ENCODE peak calls at places on chromosomes 12 and 14, in six cellular contexts. P is NAMALWA, C is stomach, V is sciatic nerve, H is esophagus muscularis mucosa, R is NT2/D1. S is an unnamed sample.

GRCh38 chr12:12387521-12387920 is 30.6 kb downstream of the BORCS5 start:
- DNase-seq in V (no peak), H (peak; percentile 83), R (no peak), C (no peak), P (no peak), S (no peak)

GRCh38 chr14:71437870-71438269 is 494.4 kb upstream of the RGS6 start:
- DNase-seq in H (no peak), P (no peak), V (no peak), R (no peak), C (no peak), S (no peak)

GRCh38 chr14:100446572-100446971 is 123.4 kb downstream of the SLC25A47 start:
- DNase-seq in C (no peak), P (no peak), R (no peak), H (no peak), V (no peak), S (peak; percentile 34)

GRCh38 chr12:119679081-119679480 is 11.1 kb downstream of the PRKAB1 start:
- DNase-seq in V (no peak), H (no peak), C (peak; percentile 70), R (no peak), P (no peak), S (no peak)

GRCh38 chr12:49821375-49822287 is 6.6 kb downstream of the NCKAP5L start:
- DNase-seq in V (no peak), C (no peak), H (no peak), R (no peak), P (no peak), S (no peak)

GRCh38 chr12:93550748-93551611 is 21.5 kb upstream of the SOCS2 start:
- DNase-seq in P (no peak), H (peak; percentile 89), C (no peak), V (no peak), R (no peak), S (peak; percentile 72)

GRCh38 chr14:104558231-104559042 is 21.1 kb upstream of the C14orf180 start:
- DNase-seq in V (no peak), H (no peak), P (no peak), C (no peak), R (no peak), S (no peak)

GRCh38 chr12:120413901-120414695 is 23.8 kb upstream of the COX6A1 start:
- DNase-seq in C (peak; percentile 73), H (no peak), V (no peak), P (no peak), R (peak; percentile 97), S (no peak)

GRCh38 chr12:6688543-6688999 is 604 bp downstream of the ZNF384 start:
- DNase-seq in V (peak; percentile 79), P (peak; percentile 82), H (no peak), C (peak; percentile 49), R (peak; percentile 43), S (no peak)

GRCh38 chr14:55329999-55330710 is 58.9 kb downstream of the FBXO34 start:
- DNase-seq in R (no peak), P (no peak), C (no peak), V (no peak), H (no peak), S (no peak)

GRCh38 chr12:106841471-106842302 is 67.2 kb downstream of the RIC8B start:
- DNase-seq in P (peak; percentile 57), R (peak; percentile 16), V (no peak), H (no peak), C (no peak), S (no peak)

GRCh38 chr12:52214421-52214802 is 18.6 kb upstream of the KRT7 start:
- DNase-seq in P (no peak), V (no peak), C (no peak), H (no peak), R (no peak), S (no peak)

GRCh38 chr14:79016828-79017505 is 846.8 kb downstream of the NRXN3 start:
- DNase-seq in R (no peak), C (no peak), P (no peak), H (no peak), V (no peak), S (no peak)

GRCh38 chr14:85263916-85264315 is 266.0 kb upstream of the FLRT2 start:
- DNase-seq in H (no peak), C (no peak), V (no peak), R (no peak), P (no peak), S (no peak)

GRCh38 chr12:77943466-77943865 is 112.8 kb downstream of the NAV3 start:
- DNase-seq in P (no peak), V (no peak), R (no peak), H (no peak), C (no peak), S (no peak)

GRCh38 chr14:71220462-71220861 is 313.2 kb downstream of the PCNX1 start:
- DNase-seq in H (no peak), R (peak; percentile 44), V (no peak), P (no peak), C (no peak), S (no peak)

GRCh38 chr12:12881495-12881894 is 9.9 kb upstream of the GPRC5A start:
- DNase-seq in P (no peak), R (no peak), C (no peak), H (no peak), V (no peak), S (no peak)

GRCh38 chr12:46921754-46922113 is 95.9 kb upstream of the SLC38A4 start:
- DNase-seq in C (no peak), V (no peak), P (no peak), R (no peak), H (no peak), S (no peak)

GRCh38 chr12:31687101-31687527 is 27.6 kb downstream of the ETFBKMT start:
- DNase-seq in C (no peak), P (peak; percentile 80), R (no peak), V (no peak), H (no peak), S (no peak)

GRCh38 chr12:104888892-104889291 is 69.2 kb downstream of the SLC41A2 start:
- DNase-seq in C (no peak), V (no peak), P (no peak), R (no peak), H (no peak), S (no peak)

GRCh38 chr14:32808574-32809098 is 130.0 kb upstream of the NPAS3 start:
- DNase-seq in C (no peak), H (no peak), R (no peak), P (no peak), V (no peak), S (no peak)

GRCh38 chr12:104624529-104624928 is 167.8 kb downstream of the CHST11 start:
- DNase-seq in H (no peak), C (no peak), V (no peak), R (no peak), P (no peak), S (no peak)

GRCh38 chr14:93041002-93041401 is 74.7 kb downstream of the ITPK1 start:
- DNase-seq in V (no peak), H (no peak), P (no peak), R (peak; percentile 77), C (no peak), S (no peak)

GRCh38 chr12:93318720-93319522 is 58.8 kb upstream of the NUDT4 start:
- DNase-seq in P (no peak), H (no peak), V (no peak), C (no peak), R (no peak), S (no peak)

GRCh38 chr12:132226604-132227003 is 82.3 kb downstream of the NOC4L start:
- DNase-seq in R (no peak), C (no peak), V (no peak), P (no peak), H (no peak), S (no peak)

GRCh38 chr14:82689948-82690347 is 1156.3 kb upstream of the SEL1L start:
- DNase-seq in C (no peak), R (no peak), V (no peak), H (no peak), P (no peak), S (no peak)

GRCh38 chr14:100880271-100881101 is 23.0 kb downstream of the RTL1 start:
- DNase-seq in H (no peak), V (no peak), R (no peak), C (no peak), P (no peak), S (no peak)

GRCh38 chr12:14824012-14824634 is 10.1 kb upstream of the SMCO3 start:
- DNase-seq in C (no peak), V (no peak), H (no peak), P (no peak), R (no peak), S (no peak)

GRCh38 chr14:54814076-54814475 is 88.5 kb downstream of the GCH1 start:
- DNase-seq in V (no peak), R (no peak), C (no peak), P (peak; percentile 44), H (no peak), S (no peak)

GRCh38 chr12:101877816-101878811 is 734 bp downstream of the DRAM1 start:
- DNase-seq in R (no peak), P (no peak), H (no peak), C (peak; percentile 32), V (no peak), S (no peak)

GRCh38 chr14:99009875-99010274 is 262.1 kb downstream of the BCL11B start:
- DNase-seq in P (no peak), V (no peak), C (no peak), H (no peak), R (no peak), S (no peak)